ENCODE peak calls at places on chromosome 5, in six cellular contexts. L is IMR-90, B is H9, E is neuronal stem cell, C is mesenchymal stem cell, U is trophoblast cell. V is an unnamed sample. For H3K9me3, the result is how much of the 10 kb centered on the place peaks cover.

GRCh38 chr5:38738898-38739743 is 106.7 kb upstream of the OSMR start:
- DNase-seq in L (no peak), B (no peak), E (no peak), C (no peak), U (no peak), V (no peak)

GRCh38 chr5:109063223-109063622 is 315.5 kb downstream of the FER start:
- DNase-seq in L (peak), B (no peak), E (no peak), C (no peak), U (no peak), V (no peak)

GRCh38 chr5:121350493-121350892 is 501.2 kb upstream of the FTMT start:
- DNase-seq in L (no peak), B (no peak), E (no peak), C (no peak), U (no peak), V (no peak)

GRCh38 chr5:169161022-169161680 is 139.8 kb downstream of the SLIT3 start:
- DNase-seq in L (peak), B (peak), E (peak), C (peak), U (peak), V (no peak)

GRCh38 chr5:142797420-142797819 is 27.2 kb downstream of the ARHGAP26 start:
- DNase-seq in L (no peak), B (no peak), E (no peak), C (no peak), U (no peak), V (no peak)

GRCh38 chr5:80990971-80991370 is 30.8 kb downstream of the RASGRF2 start:
- DNase-seq in L (no peak), B (peak), E (no peak), C (no peak), U (peak), V (no peak)

GRCh38 chr5:134458234-134458633 is 46.6 kb upstream of the CDKN2AIPNL start:
- DNase-seq in L (peak), B (no peak), E (no peak), C (peak), U (no peak), V (no peak)

GRCh38 chr5:158513490-158514301 is 586.0 kb downstream of the EBF1 start:
- DNase-seq in L (no peak), B (no peak), E (no peak), C (no peak), U (no peak), V (no peak)

GRCh38 chr5:141858084-141858765 is 20.0 kb downstream of the PCDH1 start:
- DNase-seq in L (no peak), B (peak), E (no peak), C (no peak), U (no peak), V (no peak)

GRCh38 chr5:178982941-178983340 is 12.2 kb downstream of the GRM6 start:
- DNase-seq in L (no peak), B (no peak), E (no peak), C (no peak), U (no peak), V (no peak)
- H3K9me3 ChIP-seq in L (half or more), B (half or more), E (half or more), C (under half), U (half or more), V (half or more)

GRCh38 chr5:88235346-88235745 is 33.3 kb downstream of the TMEM161B start:
- DNase-seq in L (no peak), B (no peak), E (no peak), C (no peak), U (no peak), V (no peak)

GRCh38 chr5:88236866-88237642 is 31.6 kb downstream of the TMEM161B start:
- DNase-seq in L (peak), B (no peak), E (no peak), C (no peak), U (no peak), V (no peak)

GRCh38 chr5:88235828-88236227 is 32.8 kb downstream of the TMEM161B start:
- DNase-seq in L (no peak), B (no peak), E (no peak), C (no peak), U (no peak), V (no peak)

GRCh38 chr5:88244686-88245085 is 24.0 kb downstream of the TMEM161B start:
- DNase-seq in L (peak), B (no peak), E (no peak), C (no peak), U (peak), V (no peak)

GRCh38 chr5:88238732-88239131 is 29.9 kb downstream of the TMEM161B start:
- DNase-seq in L (no peak), B (no peak), E (no peak), C (no peak), U (no peak), V (no peak)
- H2AK5ac ChIP-seq in L (no peak), B (no peak), E (no peak), C (no peak), U (no peak), V (no peak)

GRCh38 chr5:44987026-44987425 is 178.3 kb downstream of the MRPS30 start:
- DNase-seq in L (no peak), B (no peak), E (no peak), C (no peak), U (no peak), V (no peak)
- H3K9me3 ChIP-seq in L (under half), B (under half), E (under half), C (under half), U (under half), V (under half)

GRCh38 chr5:64637144-64637543 is 53.2 kb upstream of the SHISAL2B start:
- DNase-seq in L (no peak), B (no peak), E (no peak), C (no peak), U (no peak), V (no peak)

GRCh38 chr5:64632251-64632650 is 58.1 kb upstream of the SHISAL2B start:
- DNase-seq in L (peak), B (no peak), E (no peak), C (peak), U (peak), V (no peak)

GRCh38 chr5:64635056-64635686 is 55.1 kb upstream of the SHISAL2B start:
- DNase-seq in L (peak), B (no peak), E (peak), C (peak), U (peak), V (no peak)

DNA sequence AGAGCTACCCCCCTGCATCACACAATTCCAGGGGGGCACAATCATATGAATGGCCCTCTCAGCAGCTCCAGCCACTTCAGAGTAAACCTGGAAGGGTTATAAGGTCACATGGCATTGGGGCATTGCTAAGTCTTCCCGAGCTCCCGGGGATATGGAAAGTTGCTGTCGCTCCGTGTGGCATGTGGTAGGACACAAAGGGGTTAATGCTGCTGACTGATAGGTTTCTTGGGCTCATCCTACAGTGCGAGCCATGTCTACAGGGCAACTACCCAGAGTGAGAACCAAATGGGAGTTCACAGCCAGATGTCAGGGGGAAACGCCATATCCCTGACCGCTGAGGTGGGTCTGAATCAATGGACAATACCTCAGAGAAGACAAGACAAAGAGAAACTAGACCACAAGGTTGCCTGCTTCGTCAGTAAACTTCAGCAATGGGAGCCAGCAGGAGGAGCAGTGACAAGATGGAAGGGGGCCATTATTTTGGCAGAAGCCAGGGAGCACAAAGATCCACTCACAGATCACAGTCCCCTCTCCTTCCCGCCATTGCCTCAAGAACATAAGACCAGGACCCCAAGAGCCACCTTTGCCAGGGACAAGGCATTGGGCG is 52.4 kb upstream of the SHISAL2B start:
- DNase-seq in L (no peak), B (peak), E (no peak), C (peak), U (no peak), V (no peak)
- H2AK5ac ChIP-seq in L (no peak), B (no peak), E (no peak), C (no peak), U (peak), V (no peak)

DNA sequence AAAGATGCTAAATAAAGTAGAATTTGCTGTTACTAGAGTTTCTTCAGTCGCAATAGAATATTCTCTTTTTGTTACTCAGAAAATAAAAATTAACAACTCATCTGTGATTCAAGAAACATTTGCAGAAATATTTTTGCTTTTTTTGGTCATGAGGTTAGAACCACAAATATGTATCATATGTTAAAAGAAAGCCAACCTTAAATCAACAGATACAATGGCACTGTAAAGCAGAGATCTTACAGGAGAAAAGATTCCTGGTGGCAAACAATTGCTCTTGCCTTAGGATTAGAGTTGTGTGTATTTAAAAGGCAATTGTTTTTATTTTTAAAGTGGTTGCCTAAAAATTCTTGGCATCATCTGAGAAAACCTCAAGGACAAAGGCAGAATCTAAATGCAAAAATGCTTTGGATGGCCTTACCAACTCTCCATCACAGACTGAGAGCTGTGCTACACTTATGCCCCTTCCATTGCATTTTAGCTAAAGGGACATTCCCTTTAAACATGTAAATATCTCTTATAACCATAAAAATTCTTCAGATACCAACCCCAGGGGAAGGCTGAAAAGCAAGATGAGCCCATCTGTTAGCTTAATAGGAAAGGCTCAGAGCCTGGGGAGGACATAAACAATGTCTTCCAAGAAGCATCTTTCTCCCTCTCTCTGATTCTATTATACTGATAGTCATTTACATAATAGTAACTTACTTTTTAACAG is 100.4 kb downstream of the FAM114A2 start:
- DNase-seq in L (no peak), B (no peak), E (no peak), C (no peak), U (no peak), V (no peak)
- H3K9me3 ChIP-seq in L (under half), B (under half), E (under half), C (half or more), U (under half), V (under half)

DNA sequence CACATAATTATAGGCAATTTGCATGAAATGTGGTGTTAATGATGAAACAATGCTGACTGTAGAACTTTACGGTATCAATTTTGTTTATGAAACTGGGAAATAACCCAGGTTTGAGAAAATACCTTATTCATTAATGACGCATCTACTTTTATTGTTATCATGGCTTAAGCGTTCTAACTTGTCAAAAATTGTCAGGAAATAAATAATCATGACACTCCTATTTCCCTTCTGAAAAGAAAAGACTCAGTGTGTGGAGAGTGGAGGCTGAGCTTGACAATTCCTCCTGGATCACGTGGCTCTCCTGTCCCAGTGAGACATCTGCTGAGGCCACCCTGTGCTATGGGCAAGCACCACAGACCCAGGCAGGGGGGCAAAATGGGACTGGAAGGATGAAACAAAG is 466.4 kb downstream of the ZNF608 start:
- DNase-seq in L (no peak), B (no peak), E (no peak), C (no peak), U (no peak), V (no peak)
- H2AK5ac ChIP-seq in L (no peak), B (no peak), E (no peak), C (peak), U (no peak), V (no peak)

GRCh38 chr5:150901446-150901845 is 3.3 kb downstream of the ZNF300 start:
- DNase-seq in L (no peak), B (no peak), E (no peak), C (no peak), U (no peak), V (no peak)

GRCh38 chr5:150895431-150896428 is 9.1 kb downstream of the ZNF300 start:
- DNase-seq in L (no peak), B (no peak), E (no peak), C (peak), U (no peak), V (no peak)
- H3K9me3 ChIP-seq in L (half or more), B (half or more), E (under half), C (half or more), U (under half), V (half or more)

GRCh38 chr5:137651022-137651421 is 84.9 kb downstream of the KLHL3 start:
- DNase-seq in L (peak), B (no peak), E (no peak), C (no peak), U (no peak), V (no peak)
- H2AK5ac ChIP-seq in L (no peak), B (no peak), E (no peak), C (no peak), U (no peak), V (no peak)

V was measured in H1.